ENCODE peak calls at places on chromosomes 12 and 14, in four cellular contexts. K is cardiac fibroblast, C is esophagus muscularis mucosa, V is hepatocyte. S is an unnamed sample.

GRCh38 chr12:16564675-16565074 is 41.3 kb downstream of the LMO3 start:
- DNase-seq in K (no peak), C (no peak), V (no peak), S (no peak)

GRCh38 chr14:89444044-89444443 is 27.0 kb upstream of the FOXN3 start:
- DNase-seq in K (peak), C (no peak), V (no peak), S (no peak)

GRCh38 chr14:101858791-101859537 is 97.5 kb downstream of the PPP2R5C start:
- DNase-seq in K (no peak), C (no peak), V (no peak), S (no peak)

GRCh38 chr14:20487402-20487742 is 18.0 kb upstream of the RNASE10 start:
- DNase-seq in K (no peak), C (no peak), V (no peak), S (no peak)

GRCh38 chr14:103207038-103207403 is 83.8 kb downstream of the TNFAIP2 start:
- DNase-seq in K (peak), C (peak), V (peak), S (peak)

GRCh38 chr14:68962681-68963080 is 16.4 kb downstream of the ACTN1 start:
- DNase-seq in K (no peak), C (no peak), V (no peak), S (no peak)

GRCh38 chr14:94823556-94824341 is 53.8 kb upstream of the GSC start:
- DNase-seq in K (peak), C (no peak), V (no peak), S (no peak)

GRCh38 chr12:14885718-14886201 is at the start of gene MGP:
- DNase-seq in K (peak), C (peak), V (peak), S (no peak)

GRCh38 chr12:82835217-82835616 is 148.5 kb downstream of the TMTC2 start:
- DNase-seq in K (peak), C (no peak), V (no peak), S (no peak)

GRCh38 chr14:73850940-73851339 is 691 bp upstream of the PTGR2 start:
- DNase-seq in K (peak), C (no peak), V (peak), S (no peak)

GRCh38 chr12:3604750-3605638 is 114.0 kb downstream of the PRMT8 start:
- DNase-seq in K (peak), C (no peak), V (no peak), S (peak)

GRCh38 chr12:91922139-91922538 is 223.5 kb downstream of the BTG1 start:
- DNase-seq in K (no peak), C (no peak), V (no peak), S (no peak)

GRCh38 chr12:132413931-132414588 is 75.9 kb upstream of the FBRSL1 start:
- DNase-seq in K (no peak), C (no peak), V (peak), S (peak)

GRCh38 chr14:54785111-54785777 is 117.4 kb downstream of the GCH1 start:
- DNase-seq in K (no peak), C (no peak), V (no peak), S (no peak)

GRCh38 chr14:54783660-54784015 is 119.0 kb downstream of the GCH1 start:
- DNase-seq in K (no peak), C (no peak), V (no peak), S (no peak)

GRCh38 chr14:54784060-54784459 is 118.6 kb downstream of the GCH1 start:
- DNase-seq in K (no peak), C (no peak), V (no peak), S (no peak)

GRCh38 chr14:54785778-54786160 is 116.9 kb downstream of the GCH1 start:
- DNase-seq in K (no peak), C (no peak), V (no peak), S (no peak)

GRCh38 chr14:54784657-54785056 is 118.0 kb downstream of the GCH1 start:
- DNase-seq in K (no peak), C (no peak), V (no peak), S (no peak)
- H3K4me3 ChIP-seq in K (no peak), C (no peak), V (no peak), S (no peak)

GRCh38 chr12:120689397-120690082 is 2.6 kb downstream of the MLEC start:
- DNase-seq in K (no peak), C (no peak), V (no peak), S (no peak)
- H3K4me3 ChIP-seq in K (no peak), C (peak), V (peak), S (no peak)

DNA sequence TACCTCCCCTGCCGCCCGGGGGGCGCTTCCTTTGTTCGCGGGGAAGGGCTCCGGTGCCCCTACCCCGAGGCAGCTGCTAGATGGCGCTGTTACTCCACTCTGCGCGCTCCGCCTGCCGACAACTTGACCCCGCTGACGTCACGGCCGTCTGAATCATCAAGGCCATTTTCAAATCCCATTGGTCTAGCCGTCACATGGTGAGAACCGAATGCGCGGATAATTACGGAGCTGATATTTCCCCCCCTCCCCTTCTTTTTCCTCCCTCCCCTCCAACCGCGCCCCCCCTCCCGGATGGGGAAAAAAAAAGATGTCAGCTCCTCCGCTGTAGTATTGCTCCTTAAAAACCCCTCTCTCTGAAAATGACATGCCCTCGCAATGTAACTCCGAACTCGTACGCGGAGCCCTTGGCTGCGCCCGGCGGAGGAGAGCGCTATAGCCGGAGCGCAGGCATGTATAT is at the start of gene HOXC10:
- DNase-seq in K (peak), C (peak), V (peak), S (peak)
- H3K4me3 ChIP-seq in K (no peak), C (peak), V (no peak), S (no peak)

DNA sequence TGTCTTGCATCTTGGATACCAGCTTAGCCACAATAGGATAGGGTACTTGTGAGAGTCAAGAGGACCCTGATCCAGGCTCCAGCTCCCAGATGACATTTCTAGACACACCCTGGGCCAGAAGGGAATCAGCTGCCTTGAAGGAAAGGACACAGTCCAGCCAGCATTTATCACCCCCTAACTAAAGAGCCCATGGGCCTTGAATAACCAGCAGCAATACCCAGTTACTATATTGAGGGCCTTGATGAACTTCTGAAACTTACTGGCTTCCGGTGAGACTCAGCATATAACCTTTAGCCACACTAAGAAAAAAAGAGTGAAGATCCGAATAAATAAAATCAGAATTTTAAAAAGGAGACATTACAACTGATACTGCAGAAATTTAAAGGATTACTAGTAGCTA is 1135.4 kb downstream of the LRFN5 start:
- DNase-seq in K (no peak), C (no peak), V (no peak), S (no peak)
- H3K4me3 ChIP-seq in K (no peak), C (no peak), V (no peak), S (no peak)

GRCh38 chr12:120347766-120348165 is 20.2 kb upstream of the PLA2G1B start:
- DNase-seq in K (no peak), C (no peak), V (no peak), S (no peak)
- H3K4me3 ChIP-seq in K (no peak), C (no peak), V (no peak), S (no peak)

DNA sequence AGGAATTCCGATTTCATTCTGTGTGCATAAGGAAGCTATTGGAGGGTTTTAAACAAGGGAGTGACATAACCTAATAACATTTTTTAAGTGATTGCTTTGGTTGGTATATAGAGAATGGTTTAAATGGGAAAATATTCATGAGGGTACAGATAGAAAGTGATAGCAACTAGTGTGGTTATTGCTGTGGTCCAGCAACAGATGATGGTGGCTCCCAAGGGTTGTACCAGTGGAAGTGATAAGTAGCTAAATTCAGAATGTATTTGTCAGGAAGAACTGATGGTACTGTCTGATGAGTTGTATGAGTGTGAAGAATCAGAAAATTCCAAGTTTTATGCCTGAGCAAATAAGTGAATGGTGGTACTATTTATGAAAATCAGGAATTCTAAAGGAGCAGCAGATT is 2.6 kb upstream of the CNOT2 start:
- DNase-seq in K (no peak), C (no peak), V (no peak), S (no peak)
- H3K4me3 ChIP-seq in K (no peak), C (no peak), V (no peak), S (no peak)

GRCh38 chr14:104872469-104873341 is 7.6 kb downstream of the CEP170B start:
- DNase-seq in K (peak), C (no peak), V (peak), S (peak)
- H3K4me3 ChIP-seq in K (no peak), C (no peak), V (no peak), S (no peak)

DNA sequence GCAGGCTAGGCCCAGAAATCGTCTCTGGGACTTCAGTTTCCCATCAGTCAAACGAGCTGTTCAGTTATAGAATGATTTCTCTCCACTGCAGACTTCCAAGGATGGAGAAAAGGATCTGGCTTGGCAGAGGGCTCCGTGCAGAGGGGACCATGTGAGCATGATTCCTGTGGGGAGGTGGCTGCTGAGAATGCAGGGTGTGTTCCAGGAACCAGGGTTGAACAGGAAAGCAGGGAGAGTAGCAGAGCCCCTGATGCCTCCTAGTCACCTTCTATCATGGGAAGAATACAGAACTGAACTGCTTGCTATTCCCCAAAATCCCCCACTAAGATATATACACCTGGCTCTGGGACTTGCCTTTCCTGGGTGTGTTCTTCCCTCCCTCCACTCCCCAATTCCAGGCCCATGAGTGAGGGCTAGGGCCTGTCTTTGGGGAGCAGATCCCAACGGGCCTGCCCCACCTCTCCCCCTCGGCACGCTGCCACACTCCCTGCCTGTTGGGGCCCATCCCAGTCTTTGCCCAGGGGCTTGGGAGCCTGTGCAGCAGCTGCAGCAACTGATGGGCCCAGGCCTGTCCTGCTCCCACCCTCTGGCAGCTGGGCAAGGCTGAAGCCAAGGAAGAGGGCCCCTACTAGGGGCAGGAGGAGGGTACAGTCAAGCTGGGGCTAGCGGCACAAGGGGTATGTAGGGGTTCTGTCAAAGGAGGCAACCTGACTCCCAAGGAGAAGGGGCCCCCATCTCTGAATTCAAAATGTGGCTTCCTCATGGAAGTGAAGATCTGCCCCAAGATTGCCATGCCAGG is 3.3 kb downstream of the AJUBA start:
- DNase-seq in K (no peak), C (no peak), V (peak), S (peak)
- H3K4me3 ChIP-seq in K (no peak), C (no peak), V (peak), S (no peak)

S was measured in H7.